ENCODE peak calls at places on chromosomes 6 and 20, in six cellular contexts. U is breast epithelium, X is transverse colon, I is prostate gland, Q is stomach, C is spleen. Y is an unnamed sample.

GRCh38 chr6:166420351-166420750 is 37.6 kb upstream of the MPC1 start:
- DNase-seq in U (no peak), X (no peak), I (no peak), Q (no peak), C (no peak), Y (no peak)

GRCh38 chr20:61752576-61752975 is 313.1 kb downstream of the TAF4 start:
- DNase-seq in U (no peak), X (no peak), I (no peak), Q (no peak), C (peak; percentile 17), Y (no peak)

GRCh38 chr20:38804682-38805501 is 605 bp upstream of the PPP1R16B start:
- DNase-seq in U (peak; percentile 25), X (peak; percentile 72), I (no peak), Q (peak; percentile 43), C (peak; percentile 91), Y (no peak)

GRCh38 chr6:32151131-32151884 is 431 bp downstream of the PRRT1 start:
- DNase-seq in U (no peak), X (no peak), I (no peak), Q (no peak), C (no peak), Y (no peak)

GRCh38 chr6:33988121-33989015 is 157.5 kb downstream of the GRM4 start:
- DNase-seq in U (no peak), X (peak; percentile 55), I (peak; percentile 65), Q (peak; percentile 76), C (peak; percentile 45), Y (no peak)

GRCh38 chr6:78810698-78811097 is 56.7 kb upstream of the IRAK1BP1 start:
- DNase-seq in U (peak; percentile 70), X (no peak), I (peak; percentile 95), Q (no peak), C (no peak), Y (no peak)

GRCh38 chr20:23141016-23141415 is 54.9 kb upstream of the CD93 start:
- DNase-seq in U (no peak), X (no peak), I (no peak), Q (no peak), C (no peak), Y (no peak)

GRCh38 chr6:17064975-17065374 is 36.9 kb upstream of the STMND1 start:
- DNase-seq in U (no peak), X (no peak), I (no peak), Q (no peak), C (no peak), Y (no peak)

GRCh38 chr6:128487055-128487454 is 33.3 kb downstream of the PTPRK start:
- DNase-seq in U (no peak), X (no peak), I (no peak), Q (no peak), C (no peak), Y (no peak)

GRCh38 chr20:57249073-57249472 is 17.4 kb downstream of the BMP7 start:
- DNase-seq in U (no peak), X (no peak), I (no peak), Q (no peak), C (no peak), Y (no peak)

GRCh38 chr20:37390503-37390890 is 44.6 kb downstream of the SRC start:
- DNase-seq in U (no peak), X (no peak), I (no peak), Q (no peak), C (peak; percentile 48), Y (no peak)

GRCh38 chr20:56843817-56844216 is 214.7 kb downstream of the TFAP2C start:
- DNase-seq in U (no peak), X (no peak), I (no peak), Q (no peak), C (no peak), Y (no peak)

GRCh38 chr6:137571854-137572253 is 77.7 kb upstream of the OLIG3 start:
- DNase-seq in U (no peak), X (peak; percentile 44), I (no peak), Q (peak; percentile 54), C (no peak), Y (no peak)

GRCh38 chr20:25125636-25126035 is 43.7 kb upstream of the VSX1 start:
- DNase-seq in U (peak; percentile 0), X (no peak), I (no peak), Q (no peak), C (no peak), Y (no peak)

GRCh38 chr6:164107297-164107995 is 692.9 kb downstream of the QKI start:
- DNase-seq in U (no peak), X (no peak), I (no peak), Q (no peak), C (no peak), Y (peak; percentile 64)

GRCh38 chr6:157216570-157216969 is 106.7 kb downstream of the TMEM242 start:
- DNase-seq in U (no peak), X (no peak), I (no peak), Q (no peak), C (peak; percentile 39), Y (no peak)

GRCh38 chr20:37266940-37267683 is 5.5 kb upstream of the GHRH start:
- DNase-seq in U (no peak), X (no peak), I (no peak), Q (no peak), C (no peak), Y (no peak)

GRCh38 chr20:62938105-62938888 is at the start of gene GID8:
- DNase-seq in U (no peak), X (peak; percentile 64), I (peak; percentile 22), Q (peak; percentile 60), C (peak; percentile 93), Y (peak; percentile 54)

GRCh38 chr6:45433533-45434400 is 56.0 kb upstream of the SUPT3H start:
- DNase-seq in U (no peak), X (no peak), I (no peak), Q (no peak), C (no peak), Y (no peak)

GRCh38 chr6:6890400-6890858 is 217.3 kb upstream of the RREB1 start:
- DNase-seq in U (no peak), X (peak; percentile 56), I (no peak), Q (peak; percentile 58), C (no peak), Y (peak; percentile 63)

GRCh38 chr20:1472556-1473243 is 6.1 kb upstream of the NSFL1C start:
- DNase-seq in U (no peak), X (no peak), I (no peak), Q (no peak), C (no peak), Y (no peak)

GRCh38 chr20:36951198-36951976 is at the start of gene SAMHD1:
- DNase-seq in U (peak; percentile 84), X (peak; percentile 97), I (peak; percentile 92), Q (peak; percentile 97), C (peak; percentile 99), Y (peak; percentile 99)

GRCh38 chr20:32820000-32820697 is 395 bp downstream of the MAPRE1 start:
- DNase-seq in U (peak; percentile 41), X (no peak), I (peak; percentile 61), Q (no peak), C (peak; percentile 96), Y (no peak)
- TF ChIP-seq CTCF in U (no peak), X (no peak), I (no peak), Q (no peak), C (no peak), Y (no peak)

DNA sequence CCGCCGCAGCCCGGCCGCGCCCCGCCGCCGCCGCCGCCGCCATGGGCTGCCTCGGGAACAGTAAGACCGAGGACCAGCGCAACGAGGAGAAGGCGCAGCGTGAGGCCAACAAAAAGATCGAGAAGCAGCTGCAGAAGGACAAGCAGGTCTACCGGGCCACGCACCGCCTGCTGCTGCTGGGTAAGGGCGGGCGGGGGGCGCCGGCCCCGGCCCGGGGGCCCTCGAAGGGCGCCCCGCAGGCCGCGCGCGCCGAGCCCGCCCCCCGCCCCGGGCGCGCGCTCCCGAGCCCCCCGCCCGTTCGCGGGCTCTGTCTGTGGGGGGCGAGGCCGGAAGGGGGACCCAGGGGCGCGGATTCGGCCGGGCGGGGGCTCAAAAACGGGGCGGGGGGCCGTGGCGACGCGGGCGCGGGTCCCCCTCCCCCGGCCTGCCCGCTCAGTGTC is 39.2 kb downstream of the GNAS start:
- DNase-seq in U (no peak), X (peak; percentile 36), I (no peak), Q (peak; percentile 37), C (no peak), Y (peak; percentile 38)
- TF ChIP-seq POLR2A in U (no peak), X (no peak), I (no peak), Q (no peak), C (no peak), Y (no peak)

DNA sequence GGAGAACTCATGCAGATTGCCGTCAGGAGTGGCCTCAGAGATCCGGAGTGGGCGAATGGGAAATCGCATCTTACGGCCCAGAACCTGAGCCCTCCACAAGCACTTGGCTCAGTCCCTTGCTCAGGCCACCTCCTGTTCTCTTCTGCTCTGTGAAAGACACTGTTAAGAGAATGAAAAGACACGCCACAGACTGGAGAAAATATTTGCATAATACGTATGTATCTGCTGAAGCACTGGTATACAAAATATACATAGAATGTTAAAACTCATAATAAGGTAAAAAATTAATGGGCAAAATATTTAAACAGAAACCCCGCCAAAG is 838 bp upstream of the POM121L2 start:
- DNase-seq in U (no peak), X (no peak), I (no peak), Q (no peak), C (no peak), Y (no peak)
- TF ChIP-seq CTCF in U (no peak), X (no peak), I (no peak), Q (no peak), C (no peak), Y (no peak)

GRCh38 chr20:31719644-31720485 is 2.8 kb downstream of the BCL2L1 start:
- DNase-seq in U (peak; percentile 51), X (peak; percentile 42), I (peak; percentile 79), Q (peak; percentile 53), C (no peak), Y (no peak)
- TF ChIP-seq POLR2A in U (no peak), X (no peak), I (no peak), Q (no peak), C (no peak), Y (peak; percentile 12)

GRCh38 chr20:8829232-8829631 is 239.7 kb upstream of the PLCB4 start:
- DNase-seq in U (no peak), X (no peak), I (no peak), Q (no peak), C (no peak), Y (no peak)
- TF ChIP-seq CTCF in U (no peak), X (no peak), I (no peak), Q (no peak), C (no peak), Y (no peak)